ENCODE peak calls at places on chromosomes 1 and 21, in four cellular contexts. One of them, this sample, is unnamed.

GRCh38 chr1:206470692-206471414 is 577 bp downstream of the IKBKE start:
- DNase-seq in K562: peak
- DNase-seq in H1: no peak
- DNase-seq in GM12878: peak
- DNase-seq in this sample: peak

GRCh38 chr1:185646202-185646683 is 87.9 kb upstream of the HMCN1 start:
- DNase-seq in GM12878: no peak
- DNase-seq in H1: peak
- DNase-seq in K562: no peak
- DNase-seq in this sample: peak

GRCh38 chr1:156104065-156104810 is 10.3 kb upstream of the LMNA start:
- DNase-seq in H1: no peak
- DNase-seq in GM12878: no peak
- DNase-seq in K562: no peak
- DNase-seq in this sample: peak

GRCh38 chr1:70509996-70510876 is 99.2 kb downstream of the CTH start:
- DNase-seq in K562: peak
- DNase-seq in GM12878: peak
- DNase-seq in H1: no peak
- DNase-seq in this sample: peak

GRCh38 chr1:30975217-30975616 is 66.7 kb upstream of the SDC3 start:
- DNase-seq in H1: no peak
- DNase-seq in GM12878: no peak
- DNase-seq in K562: no peak
- DNase-seq in this sample: peak

GRCh38 chr1:70745199-70745598 is 302.4 kb downstream of the PTGER3 start:
- DNase-seq in K562: no peak
- DNase-seq in H1: no peak
- DNase-seq in GM12878: no peak
- DNase-seq in this sample: peak

GRCh38 chr1:207407655-207408256 is 46.4 kb upstream of the CR2 start:
- DNase-seq in H1: no peak
- DNase-seq in GM12878: no peak
- DNase-seq in K562: no peak
- DNase-seq in this sample: no peak

GRCh38 chr1:59757185-59757747 is 57.5 kb upstream of the HOOK1 start:
- DNase-seq in GM12878: no peak
- DNase-seq in K562: no peak
- DNase-seq in H1: no peak
- DNase-seq in this sample: no peak

GRCh38 chr1:85677656-85678055 is 30.6 kb downstream of the ZNHIT6 start:
- DNase-seq in GM12878: no peak
- DNase-seq in K562: no peak
- DNase-seq in H1: no peak
- DNase-seq in this sample: no peak

GRCh38 chr1:228087771-228088251 is 5.3 kb downstream of the ARF1 start:
- DNase-seq in K562: no peak
- DNase-seq in GM12878: no peak
- DNase-seq in H1: no peak
- DNase-seq in this sample: no peak

GRCh38 chr21:26412831-26413329 is 160.2 kb downstream of the CYYR1 start:
- DNase-seq in GM12878: no peak
- DNase-seq in K562: no peak
- DNase-seq in H1: no peak
- DNase-seq in this sample: no peak

GRCh38 chr1:15756143-15757015 is 2.2 kb upstream of the FBLIM1 start:
- DNase-seq in H1: no peak
- DNase-seq in K562: no peak
- DNase-seq in GM12878: no peak
- DNase-seq in this sample: peak

GRCh38 chr1:40582121-40582520 is 50.7 kb downstream of the ZNF684 start:
- DNase-seq in K562: no peak
- DNase-seq in GM12878: no peak
- DNase-seq in H1: no peak
- DNase-seq in this sample: no peak

DNA sequence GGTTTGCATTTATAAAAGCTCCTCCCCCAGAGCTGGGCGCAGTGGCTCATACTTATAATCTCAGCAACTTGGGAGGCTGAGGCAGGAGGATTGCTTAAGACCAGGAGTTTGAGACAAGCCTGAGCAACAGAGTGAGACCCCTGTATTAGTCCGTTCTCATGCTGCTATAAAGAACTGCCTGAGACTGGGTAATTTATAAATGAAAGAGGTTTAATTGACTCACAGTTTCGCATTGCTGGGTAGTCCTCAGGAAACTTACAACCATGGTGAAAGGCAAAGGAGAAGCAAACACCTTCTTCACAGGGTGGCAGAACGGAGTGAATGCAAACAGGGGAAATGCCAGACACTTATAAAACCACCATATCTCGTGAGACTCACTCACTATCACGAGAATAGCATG is 52.5 kb downstream of the ZNF684 start:
- DNase-seq in GM12878: no peak
- DNase-seq in H1: no peak
- DNase-seq in K562: no peak
- DNase-seq in this sample: no peak
- TF ChIP-seq KDM1A in GM12878: no peak
- TF ChIP-seq KDM1A in H1: no peak
- TF ChIP-seq KDM1A in K562: no peak
- TF ChIP-seq KDM1A in this sample: no peak

DNA sequence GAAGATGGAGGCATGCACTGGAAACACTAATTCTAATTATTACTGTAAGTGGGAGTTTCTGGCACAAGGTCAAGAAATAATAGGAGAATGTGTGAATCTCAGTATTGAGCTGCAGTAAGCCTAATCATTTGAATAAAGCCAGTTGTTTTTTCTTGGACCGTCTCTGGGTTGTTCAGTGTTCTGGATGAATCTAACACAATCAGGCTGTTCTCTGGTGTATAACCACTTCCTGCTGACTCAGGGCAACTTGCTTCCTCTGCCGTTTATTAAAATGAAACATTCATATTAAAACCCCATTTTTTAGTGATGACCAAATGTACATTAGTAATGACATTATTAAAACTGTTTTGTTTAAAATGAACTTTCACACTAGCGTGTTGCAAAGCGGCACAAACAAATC is 273.1 kb upstream of the SNX7 start:
- DNase-seq in H1: no peak
- DNase-seq in GM12878: peak
- DNase-seq in K562: no peak
- DNase-seq in this sample: no peak
- TF ChIP-seq BRCA1 in H1: no peak
- TF ChIP-seq BRCA1 in GM12878: no peak
- TF ChIP-seq BRCA1 in K562: no peak
- TF ChIP-seq BRCA1 in this sample: no peak

GRCh38 chr1:212291505-212292134 is 6.4 kb downstream of the PPP2R5A start:
- DNase-seq in H1: no peak
- DNase-seq in K562: peak
- DNase-seq in GM12878: no peak
- DNase-seq in this sample: peak
- TF ChIP-seq KDM1A in H1: no peak
- TF ChIP-seq KDM1A in K562: no peak
- TF ChIP-seq KDM1A in GM12878: no peak
- TF ChIP-seq KDM1A in this sample: no peak

GRCh38 chr1:1552263-1552639 is 11.8 kb upstream of the TMEM240 start:
- DNase-seq in GM12878: no peak
- DNase-seq in H1: no peak
- DNase-seq in K562: no peak
- DNase-seq in this sample: no peak

GRCh38 chr1:1551524-1552262 is 11.3 kb upstream of the TMEM240 start:
- DNase-seq in GM12878: no peak
- DNase-seq in K562: no peak
- DNase-seq in H1: no peak
- DNase-seq in this sample: no peak

GRCh38 chr1:1554926-1555915 is 14.8 kb upstream of the TMEM240 start:
- DNase-seq in H1: no peak
- DNase-seq in GM12878: no peak
- DNase-seq in K562: peak
- DNase-seq in this sample: no peak

GRCh38 chr1:1554550-1554925 is 14.1 kb upstream of the TMEM240 start:
- DNase-seq in GM12878: no peak
- DNase-seq in H1: no peak
- DNase-seq in K562: no peak
- DNase-seq in this sample: no peak

GRCh38 chr1:1553821-1554494 is 13.5 kb upstream of the TMEM240 start:
- DNase-seq in H1: no peak
- DNase-seq in GM12878: no peak
- DNase-seq in K562: no peak
- DNase-seq in this sample: no peak
- TF ChIP-seq BRCA1 in H1: no peak
- TF ChIP-seq BRCA1 in GM12878: no peak
- TF ChIP-seq BRCA1 in K562: no peak
- TF ChIP-seq BRCA1 in this sample: no peak

This sample was measured in HepG2.